ENCODE peak calls at places on chromosomes 3 and 15, in four cellular contexts. M is GM04503; X is NCI-H2081; K is activated T-helper 9 cell treated with anti-CD3 and anti-CD28 coated beads, Interleukin-2, amount 50 U/mL, for 16 hours. B is an unnamed sample.

GRCh38 chr3:31370093-31370666 is 162.5 kb upstream of the STT3B start:
- DNase-seq in K (no peak), X (no peak), M (no peak), B (no peak)

GRCh38 chr15:57640935-57641682 is 49.4 kb downstream of the MYZAP start:
- DNase-seq in M (no peak), K (no peak), X (no peak), B (no peak)

GRCh38 chr3:5057857-5058324 is 64.2 kb upstream of the ARL8B start:
- DNase-seq in K (peak; percentile 57), M (peak; percentile 57), X (peak; percentile 7), B (peak; percentile 64)

GRCh38 chr3:37694236-37694635 is 167.4 kb upstream of the CTDSPL start:
- DNase-seq in K (no peak), X (no peak), M (no peak), B (no peak)

GRCh38 chr15:89459271-89460038 is 36.9 kb downstream of the RHCG start:
- DNase-seq in K (no peak), M (no peak), X (no peak), B (no peak)

GRCh38 chr15:49460411-49460941 is 37.4 kb downstream of the FGF7 start:
- DNase-seq in X (no peak), K (no peak), M (no peak), B (no peak)

GRCh38 chr3:38139191-38139590 is 730 bp downstream of the MYD88 start:
- DNase-seq in K (no peak), M (no peak), X (no peak), B (no peak)

GRCh38 chr15:47717036-47717611 is at the start of gene SEMA6D:
- DNase-seq in X (peak; percentile 58), M (no peak), K (no peak), B (no peak)

GRCh38 chr15:91412529-91412928 is 312.5 kb downstream of the SV2B start:
- DNase-seq in M (no peak), K (no peak), X (no peak), B (no peak)

GRCh38 chr15:76337047-76337738 is 620 bp downstream of the ISL2 start:
- DNase-seq in K (no peak), M (no peak), X (no peak), B (no peak)

GRCh38 chr15:80755884-80756283 is 23.3 kb upstream of the CEMIP start:
- DNase-seq in X (no peak), K (no peak), M (no peak), B (no peak)

GRCh38 chr3:126321490-126321889 is 35.7 kb downstream of the KLF15 start:
- DNase-seq in X (no peak), K (no peak), M (no peak), B (no peak)

GRCh38 chr3:12969487-12969886 is 103.7 kb downstream of the IQSEC1 start:
- DNase-seq in K (no peak), M (no peak), X (no peak), B (no peak)

GRCh38 chr3:3448468-3448867 is 269.0 kb upstream of the CRBN start:
- DNase-seq in M (no peak), X (no peak), K (no peak), B (no peak)

GRCh38 chr3:98534168-98534567 is 2.4 kb downstream of the GPR15 start:
- DNase-seq in X (no peak), M (no peak), K (no peak), B (no peak)

GRCh38 chr3:48738926-48739616 is 22.1 kb upstream of the IP6K2 start:
- DNase-seq in K (no peak), X (no peak), M (no peak), B (no peak)

GRCh38 chr3:49906004-49906860 is 2.6 kb upstream of the MST1R start:
- DNase-seq in X (peak; percentile 43), M (peak; percentile 11), K (peak; percentile 23), B (peak; percentile 31)

GRCh38 chr3:44845528-44846520 is 15.9 kb upstream of the TMEM42 start:
- DNase-seq in K (no peak), X (no peak), M (peak; percentile 19), B (no peak)

GRCh38 chr3:47482411-47482810 is 6.7 kb upstream of the SCAP start:
- DNase-seq in X (no peak), K (no peak), M (no peak), B (no peak)

GRCh38 chr3:86815880-86816279 is 175.1 kb downstream of the VGLL3 start:
- DNase-seq in X (no peak), K (no peak), M (peak; percentile 27), B (no peak)

GRCh38 chr3:123652346-123652984 is 67.6 kb upstream of the HACD2 start:
- DNase-seq in X (peak; percentile 80), K (no peak), M (no peak), B (no peak)

GRCh38 chr3:40516201-40516600 is 8.6 kb upstream of the ZNF621 start:
- DNase-seq in K (no peak), X (no peak), M (no peak), B (no peak)

B was measured in stimulated activated naive CD4-positive, alpha-beta T cell treated with Interleukin-2 at 50 U/mL for 16 hours.